ENCODE peak calls at places on chromosomes 13 and 19, in ten cellular contexts. One of them, this sample, is unnamed.
A peak's percentile ranks its signal among the peaks of the same experiment; 100 is the strongest.

GRCh38 chr13:83286737-83287136 is 595.5 kb downstream of the SLITRK1 start:
- DNase-seq in CD8-positive, alpha-beta T cell: no peak
- DNase-seq in fibroblast of lung: no peak
- DNase-seq in body of pancreas: no peak
- DNase-seq in heart right ventricle: no peak
- DNase-seq in thoracic aorta: no peak
- DNase-seq in neural progenitor cell: no peak
- DNase-seq in ascending aorta: no peak
- DNase-seq in colonic mucosa: no peak
- DNase-seq in suprapubic skin: no peak
- DNase-seq in this sample: peak; percentile 1

GRCh38 chr13:98535501-98536357 is 41.2 kb downstream of the STK24 start:
- DNase-seq in suprapubic skin: no peak
- DNase-seq in colonic mucosa: no peak
- DNase-seq in heart right ventricle: no peak
- DNase-seq in body of pancreas: peak; percentile 49
- DNase-seq in thoracic aorta: no peak
- DNase-seq in fibroblast of lung: no peak
- DNase-seq in CD8-positive, alpha-beta T cell: no peak
- DNase-seq in ascending aorta: no peak
- DNase-seq in neural progenitor cell: no peak
- DNase-seq in this sample: peak; percentile 50

GRCh38 chr19:17942181-17942580 is 9.4 kb downstream of the CCDC124 start:
- DNase-seq in CD8-positive, alpha-beta T cell: no peak
- DNase-seq in ascending aorta: no peak
- DNase-seq in heart right ventricle: no peak
- DNase-seq in body of pancreas: no peak
- DNase-seq in colonic mucosa: no peak
- DNase-seq in suprapubic skin: no peak
- DNase-seq in fibroblast of lung: no peak
- DNase-seq in thoracic aorta: no peak
- DNase-seq in neural progenitor cell: no peak
- DNase-seq in this sample: no peak

GRCh38 chr19:4457654-4458406 is at the start of gene UBXN6:
- DNase-seq in CD8-positive, alpha-beta T cell: peak; percentile 96
- DNase-seq in heart right ventricle: peak; percentile 97
- DNase-seq in neural progenitor cell: peak; percentile 100
- DNase-seq in fibroblast of lung: peak; percentile 99
- DNase-seq in ascending aorta: peak; percentile 88
- DNase-seq in thoracic aorta: peak; percentile 97
- DNase-seq in suprapubic skin: peak; percentile 99
- DNase-seq in body of pancreas: peak; percentile 99
- DNase-seq in colonic mucosa: peak; percentile 98
- DNase-seq in this sample: peak; percentile 96

GRCh38 chr19:35216833-35217707 is 11.5 kb downstream of the FAM187B start:
- DNase-seq in thoracic aorta: no peak
- DNase-seq in CD8-positive, alpha-beta T cell: peak; percentile 27
- DNase-seq in heart right ventricle: no peak
- DNase-seq in neural progenitor cell: no peak
- DNase-seq in ascending aorta: no peak
- DNase-seq in fibroblast of lung: no peak
- DNase-seq in body of pancreas: peak; percentile 44
- DNase-seq in colonic mucosa: peak; percentile 47
- DNase-seq in suprapubic skin: peak; percentile 44
- DNase-seq in this sample: no peak

GRCh38 chr19:47323872-47324271 is 8.1 kb upstream of the C5AR2 start:
- DNase-seq in colonic mucosa: no peak
- DNase-seq in fibroblast of lung: no peak
- DNase-seq in ascending aorta: no peak
- DNase-seq in body of pancreas: no peak
- DNase-seq in CD8-positive, alpha-beta T cell: no peak
- DNase-seq in suprapubic skin: no peak
- DNase-seq in heart right ventricle: no peak
- DNase-seq in neural progenitor cell: no peak
- DNase-seq in thoracic aorta: no peak
- DNase-seq in this sample: no peak

GRCh38 chr19:8251025-8251472 is 41.9 kb downstream of the CERS4 start:
- DNase-seq in CD8-positive, alpha-beta T cell: no peak
- DNase-seq in ascending aorta: no peak
- DNase-seq in suprapubic skin: peak; percentile 89
- DNase-seq in thoracic aorta: peak; percentile 30
- DNase-seq in heart right ventricle: peak; percentile 83
- DNase-seq in fibroblast of lung: peak; percentile 55
- DNase-seq in colonic mucosa: no peak
- DNase-seq in neural progenitor cell: no peak
- DNase-seq in body of pancreas: peak; percentile 85
- DNase-seq in this sample: no peak

GRCh38 chr19:30791116-30791515 is 418.9 kb downstream of the ZNF536 start:
- DNase-seq in heart right ventricle: no peak
- DNase-seq in suprapubic skin: peak; percentile 75
- DNase-seq in colonic mucosa: no peak
- DNase-seq in body of pancreas: no peak
- DNase-seq in fibroblast of lung: no peak
- DNase-seq in thoracic aorta: no peak
- DNase-seq in ascending aorta: no peak
- DNase-seq in neural progenitor cell: no peak
- DNase-seq in CD8-positive, alpha-beta T cell: no peak
- DNase-seq in this sample: no peak

GRCh38 chr13:42056585-42056984 is 8.1 kb downstream of the DGKH start:
- DNase-seq in neural progenitor cell: no peak
- DNase-seq in thoracic aorta: no peak
- DNase-seq in CD8-positive, alpha-beta T cell: no peak
- DNase-seq in colonic mucosa: no peak
- DNase-seq in heart right ventricle: no peak
- DNase-seq in body of pancreas: no peak
- DNase-seq in ascending aorta: no peak
- DNase-seq in suprapubic skin: no peak
- DNase-seq in fibroblast of lung: no peak
- DNase-seq in this sample: no peak

GRCh38 chr13:24112791-24113190 is 47.7 kb upstream of the SPATA13 start:
- DNase-seq in colonic mucosa: no peak
- DNase-seq in suprapubic skin: no peak
- DNase-seq in thoracic aorta: no peak
- DNase-seq in neural progenitor cell: no peak
- DNase-seq in ascending aorta: no peak
- DNase-seq in heart right ventricle: no peak
- DNase-seq in fibroblast of lung: peak; percentile 74
- DNase-seq in CD8-positive, alpha-beta T cell: no peak
- DNase-seq in body of pancreas: no peak
- DNase-seq in this sample: no peak

GRCh38 chr13:40624338-40624737 is 42.1 kb downstream of the FOXO1 start:
- DNase-seq in neural progenitor cell: no peak
- DNase-seq in fibroblast of lung: peak; percentile 31
- DNase-seq in body of pancreas: no peak
- DNase-seq in ascending aorta: no peak
- DNase-seq in thoracic aorta: no peak
- DNase-seq in colonic mucosa: no peak
- DNase-seq in heart right ventricle: no peak
- DNase-seq in suprapubic skin: no peak
- DNase-seq in CD8-positive, alpha-beta T cell: no peak
- DNase-seq in this sample: peak; percentile 19

GRCh38 chr13:44573790-44574465 is 2.2 kb downstream of the TSC22D1 start:
- DNase-seq in suprapubic skin: no peak
- DNase-seq in colonic mucosa: no peak
- DNase-seq in thoracic aorta: no peak
- DNase-seq in neural progenitor cell: peak; percentile 60
- DNase-seq in ascending aorta: no peak
- DNase-seq in heart right ventricle: no peak
- DNase-seq in CD8-positive, alpha-beta T cell: no peak
- DNase-seq in body of pancreas: peak; percentile 55
- DNase-seq in fibroblast of lung: peak; percentile 83
- DNase-seq in this sample: no peak
- H3K27ac ChIP-seq in suprapubic skin: no peak overlapping the region
- H3K27ac ChIP-seq in colonic mucosa: no peak overlapping the region
- H3K27ac ChIP-seq in thoracic aorta: no peak overlapping the region
- H3K27ac ChIP-seq in neural progenitor cell: no peak overlapping the region
- H3K27ac ChIP-seq in ascending aorta: no peak overlapping the region
- H3K27ac ChIP-seq in heart right ventricle: no peak overlapping the region
- H3K27ac ChIP-seq in CD8-positive, alpha-beta T cell: no peak overlapping the region
- H3K27ac ChIP-seq in body of pancreas: peak overlapping the region; percentile 26
- H3K27ac ChIP-seq in fibroblast of lung: no peak overlapping the region
- H3K27ac ChIP-seq in this sample: peak overlapping the region; percentile 45

DNA sequence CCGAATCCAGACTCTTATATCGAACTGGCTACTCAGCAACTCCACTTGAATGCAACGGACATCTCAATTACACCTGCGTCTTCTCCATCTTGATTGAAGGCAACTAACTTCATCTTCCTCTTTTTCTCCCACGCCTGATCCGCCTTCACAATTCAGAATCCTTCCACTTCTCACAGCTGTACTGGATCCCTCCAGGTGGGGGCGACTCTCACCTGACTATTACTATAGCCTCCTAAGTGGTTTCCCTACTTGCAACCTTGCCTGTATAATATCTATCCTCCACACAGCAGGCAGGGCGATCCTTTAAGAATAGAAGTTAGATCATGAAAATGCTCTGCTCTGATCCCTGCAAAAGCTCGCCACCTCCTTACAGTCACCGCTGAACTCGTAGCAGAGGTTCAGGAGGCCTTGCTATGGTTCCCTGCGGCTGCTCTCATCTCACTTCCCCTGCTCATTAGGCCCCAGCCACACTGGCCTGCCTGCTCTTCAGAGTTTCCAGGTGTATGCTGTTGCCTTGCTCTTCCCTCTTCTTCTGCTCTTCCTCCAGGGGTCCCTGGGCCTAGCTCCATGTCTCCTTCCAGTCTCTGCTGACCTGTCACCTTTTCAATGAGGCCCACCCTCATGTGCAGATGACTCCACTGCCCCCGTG is 31.9 kb downstream of the RFXAP start:
- DNase-seq in body of pancreas: no peak
- DNase-seq in colonic mucosa: peak; percentile 29
- DNase-seq in fibroblast of lung: no peak
- DNase-seq in CD8-positive, alpha-beta T cell: no peak
- DNase-seq in heart right ventricle: no peak
- DNase-seq in suprapubic skin: no peak
- DNase-seq in thoracic aorta: no peak
- DNase-seq in neural progenitor cell: peak; percentile 41
- DNase-seq in ascending aorta: no peak
- DNase-seq in this sample: no peak
- TF ChIP-seq CTCF in body of pancreas: no peak
- TF ChIP-seq CTCF in colonic mucosa: peak; percentile 18
- TF ChIP-seq CTCF in fibroblast of lung: peak; percentile 21
- TF ChIP-seq CTCF in CD8-positive, alpha-beta T cell: no peak
- TF ChIP-seq CTCF in heart right ventricle: peak; percentile 10
- TF ChIP-seq CTCF in suprapubic skin: no peak
- TF ChIP-seq CTCF in thoracic aorta: no peak
- TF ChIP-seq CTCF in neural progenitor cell: peak; percentile 62
- TF ChIP-seq CTCF in ascending aorta: no peak
- TF ChIP-seq CTCF in this sample: no peak

DNA sequence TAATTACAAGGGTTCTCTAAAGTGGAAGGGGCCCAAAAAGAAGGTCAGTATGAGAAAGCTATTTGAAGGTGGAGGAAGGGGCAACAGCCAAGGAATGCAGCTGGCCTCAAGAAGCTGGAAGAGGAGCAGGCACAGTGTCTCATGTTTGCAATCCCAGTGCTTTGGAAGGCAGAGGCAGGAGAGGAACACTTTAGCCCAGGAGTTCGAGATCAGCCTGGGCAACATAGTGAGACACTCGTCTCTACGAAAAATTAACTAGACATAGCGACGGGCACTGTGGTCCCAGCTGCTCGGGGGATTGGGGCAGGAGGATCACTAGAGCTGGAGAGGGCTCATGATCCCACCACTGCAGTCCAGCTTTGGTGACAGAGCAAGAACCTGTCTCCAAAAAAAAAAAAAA is 656 bp upstream of the NEK3 start:
- DNase-seq in fibroblast of lung: no peak
- DNase-seq in neural progenitor cell: no peak
- DNase-seq in body of pancreas: no peak
- DNase-seq in CD8-positive, alpha-beta T cell: no peak
- DNase-seq in heart right ventricle: no peak
- DNase-seq in suprapubic skin: no peak
- DNase-seq in colonic mucosa: no peak
- DNase-seq in ascending aorta: no peak
- DNase-seq in thoracic aorta: no peak
- DNase-seq in this sample: no peak
- H3K27ac ChIP-seq in fibroblast of lung: no peak overlapping the region
- H3K27ac ChIP-seq in neural progenitor cell: no peak overlapping the region
- H3K27ac ChIP-seq in body of pancreas: no peak overlapping the region
- H3K27ac ChIP-seq in CD8-positive, alpha-beta T cell: no peak overlapping the region
- H3K27ac ChIP-seq in heart right ventricle: peak overlapping the region; percentile 93
- H3K27ac ChIP-seq in suprapubic skin: no peak overlapping the region
- H3K27ac ChIP-seq in colonic mucosa: peak overlapping the region; percentile 86
- H3K27ac ChIP-seq in ascending aorta: no peak overlapping the region
- H3K27ac ChIP-seq in thoracic aorta: no peak overlapping the region
- H3K27ac ChIP-seq in this sample: no peak overlapping the region

GRCh38 chr13:80921556-80921955 is 580.6 kb upstream of the SPRY2 start:
- DNase-seq in body of pancreas: no peak
- DNase-seq in neural progenitor cell: no peak
- DNase-seq in suprapubic skin: no peak
- DNase-seq in fibroblast of lung: no peak
- DNase-seq in thoracic aorta: no peak
- DNase-seq in ascending aorta: no peak
- DNase-seq in CD8-positive, alpha-beta T cell: no peak
- DNase-seq in colonic mucosa: no peak
- DNase-seq in heart right ventricle: no peak
- DNase-seq in this sample: no peak

GRCh38 chr13:80921971-80922370 is 581.0 kb upstream of the SPRY2 start:
- DNase-seq in heart right ventricle: no peak
- DNase-seq in ascending aorta: no peak
- DNase-seq in fibroblast of lung: no peak
- DNase-seq in neural progenitor cell: no peak
- DNase-seq in thoracic aorta: no peak
- DNase-seq in body of pancreas: no peak
- DNase-seq in colonic mucosa: no peak
- DNase-seq in suprapubic skin: no peak
- DNase-seq in CD8-positive, alpha-beta T cell: no peak
- DNase-seq in this sample: no peak

GRCh38 chr13:80928241-80928640 is 587.3 kb upstream of the SPRY2 start:
- DNase-seq in thoracic aorta: no peak
- DNase-seq in suprapubic skin: no peak
- DNase-seq in heart right ventricle: no peak
- DNase-seq in ascending aorta: no peak
- DNase-seq in fibroblast of lung: no peak
- DNase-seq in neural progenitor cell: no peak
- DNase-seq in colonic mucosa: no peak
- DNase-seq in CD8-positive, alpha-beta T cell: no peak
- DNase-seq in body of pancreas: no peak
- DNase-seq in this sample: no peak

GRCh38 chr13:80924596-80924995 is 583.7 kb upstream of the SPRY2 start:
- DNase-seq in fibroblast of lung: peak; percentile 21
- DNase-seq in thoracic aorta: no peak
- DNase-seq in heart right ventricle: no peak
- DNase-seq in body of pancreas: no peak
- DNase-seq in CD8-positive, alpha-beta T cell: no peak
- DNase-seq in ascending aorta: no peak
- DNase-seq in suprapubic skin: no peak
- DNase-seq in neural progenitor cell: no peak
- DNase-seq in colonic mucosa: no peak
- DNase-seq in this sample: no peak

DNA sequence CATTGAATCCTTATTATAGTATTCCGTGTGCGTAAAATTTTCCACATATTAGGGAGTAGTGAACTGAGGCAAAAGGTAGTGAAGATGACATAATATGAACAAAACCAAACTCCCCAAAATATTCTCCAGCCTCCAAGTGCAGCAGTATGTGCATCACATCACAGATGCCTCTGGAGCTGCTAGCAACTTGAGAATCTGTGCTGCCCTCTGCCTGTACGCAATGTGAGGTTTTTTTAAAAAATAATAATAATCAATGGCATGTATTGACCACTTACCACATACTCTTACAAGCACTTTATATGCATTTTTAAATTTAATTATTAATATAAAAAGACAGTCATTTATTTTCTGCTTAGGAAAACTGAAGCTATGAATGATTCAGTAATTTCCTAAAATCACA is 583.0 kb upstream of the SPRY2 start:
- DNase-seq in ascending aorta: no peak
- DNase-seq in fibroblast of lung: no peak
- DNase-seq in CD8-positive, alpha-beta T cell: no peak
- DNase-seq in suprapubic skin: no peak
- DNase-seq in thoracic aorta: no peak
- DNase-seq in colonic mucosa: no peak
- DNase-seq in body of pancreas: no peak
- DNase-seq in neural progenitor cell: peak; percentile 36
- DNase-seq in heart right ventricle: no peak
- DNase-seq in this sample: no peak
- TF ChIP-seq CTCF in ascending aorta: no peak
- TF ChIP-seq CTCF in fibroblast of lung: peak; percentile 46
- TF ChIP-seq CTCF in CD8-positive, alpha-beta T cell: no peak
- TF ChIP-seq CTCF in suprapubic skin: no peak
- TF ChIP-seq CTCF in thoracic aorta: no peak
- TF ChIP-seq CTCF in colonic mucosa: no peak
- TF ChIP-seq CTCF in body of pancreas: no peak
- TF ChIP-seq CTCF in neural progenitor cell: peak; percentile 51
- TF ChIP-seq CTCF in heart right ventricle: no peak
- TF ChIP-seq CTCF in this sample: no peak